ENCODE peak calls at places on chromosomes 3 and 15, in nine cellular contexts. W is esophagus muscularis mucosa; G is dorsolateral prefrontal cortex; E is heart left ventricle; D is lung; X is Peyer's patch; N is Karpas-422; T is CD4-positive, CD25-positive, alpha-beta regulatory T cell; Z is substantia nigra. K is an unnamed sample.

GRCh38 chr3:17014734-17015133 is 130.0 kb downstream of the PLCL2 start:
- DNase-seq in W (no peak), G (no peak), E (no peak), D (no peak), X (no peak), N (no peak), T (no peak), Z (no peak), K (no peak)

GRCh38 chr15:74511583-74511982 is 29.4 kb upstream of the ARID3B start:
- DNase-seq in W (no peak), G (no peak), E (no peak), D (no peak), X (no peak), N (no peak), T (no peak), Z (no peak), K (no peak)

GRCh38 chr3:24661060-24661459 is 166.4 kb upstream of the THRB start:
- DNase-seq in W (no peak), G (no peak), E (no peak), D (no peak), X (no peak), N (no peak), T (no peak), Z (no peak), K (no peak)

GRCh38 chr15:39645976-39646257 is 65.0 kb downstream of the THBS1 start:
- DNase-seq in W (no peak), G (no peak), E (no peak), D (no peak), X (no peak), N (no peak), T (no peak), Z (no peak), K (no peak)

GRCh38 chr15:25065876-25066275 is 111.1 kb downstream of the SNRPN start:
- DNase-seq in W (no peak), G (peak), E (peak), D (no peak), X (no peak), N (no peak), T (no peak), Z (no peak), K (no peak)

GRCh38 chr15:67782592-67782991 is 42.7 kb upstream of the SKOR1 start:
- DNase-seq in W (peak), G (no peak), E (no peak), D (no peak), X (no peak), N (no peak), T (no peak), Z (no peak), K (no peak)

GRCh38 chr15:40088929-40089755 is 19.5 kb downstream of the BMF start:
- DNase-seq in W (no peak), G (no peak), E (no peak), D (no peak), X (no peak), N (no peak), T (no peak), Z (no peak), K (no peak)

GRCh38 chr15:67779160-67780111 is 45.9 kb upstream of the SKOR1 start:
- DNase-seq in W (no peak), G (no peak), E (no peak), D (no peak), X (no peak), N (no peak), T (no peak), Z (no peak), K (no peak)

GRCh38 chr3:129413687-129414506 is 14.5 kb downstream of the EFCAB12 start:
- DNase-seq in W (no peak), G (no peak), E (no peak), D (no peak), X (no peak), N (no peak), T (no peak), Z (no peak), K (no peak)

GRCh38 chr3:184338538-184338945 is 1.1 kb downstream of the FAM131A start:
- DNase-seq in W (no peak), G (peak), E (peak), D (no peak), X (no peak), N (no peak), T (no peak), Z (peak), K (no peak)

GRCh38 chr3:66582721-66583141 is 81.9 kb upstream of the LRIG1 start:
- DNase-seq in W (no peak), G (no peak), E (no peak), D (no peak), X (peak), N (peak), T (peak), Z (no peak), K (no peak)

GRCh38 chr15:90030376-90030775 is 29.3 kb downstream of the ZNF710 start:
- DNase-seq in W (no peak), G (no peak), E (peak), D (no peak), X (no peak), N (no peak), T (no peak), Z (no peak), K (no peak)

GRCh38 chr3:112116777-112117186 is 16.3 kb downstream of the GCSAM start:
- DNase-seq in W (peak), G (no peak), E (peak), D (no peak), X (no peak), N (no peak), T (no peak), Z (no peak), K (no peak)

GRCh38 chr3:123285931-123286307 is 84.2 kb downstream of the SEC22A start:
- DNase-seq in W (no peak), G (no peak), E (no peak), D (no peak), X (no peak), N (no peak), T (no peak), Z (no peak), K (no peak)

GRCh38 chr15:59595434-59595915 is 16.1 kb upstream of the GCNT3 start:
- DNase-seq in W (no peak), G (no peak), E (no peak), D (no peak), X (no peak), N (no peak), T (no peak), Z (no peak), K (no peak)

GRCh38 chr3:127012091-127012490 is 29.2 kb downstream of the PLXNA1 start:
- DNase-seq in W (no peak), G (no peak), E (no peak), D (no peak), X (no peak), N (no peak), T (no peak), Z (no peak), K (no peak)

GRCh38 chr15:68843425-68844311 is 23.0 kb upstream of the ANP32A start:
- DNase-seq in W (no peak), G (no peak), E (no peak), D (no peak), X (no peak), N (no peak), T (peak), Z (no peak), K (no peak)

GRCh38 chr3:140153736-140154135 is 218.8 kb downstream of the CLSTN2 start:
- DNase-seq in W (peak), G (no peak), E (no peak), D (no peak), X (no peak), N (no peak), T (no peak), Z (no peak), K (peak)

GRCh38 chr3:127710473-127710941 is 37.8 kb downstream of the ABTB1 start:
- DNase-seq in W (no peak), G (no peak), E (no peak), D (no peak), X (no peak), N (no peak), T (no peak), Z (no peak), K (no peak)

GRCh38 chr15:91867581-91868026 is 14.1 kb downstream of the SLCO3A1 start:
- DNase-seq in W (no peak), G (peak), E (peak), D (peak), X (no peak), N (no peak), T (no peak), Z (peak), K (peak)

GRCh38 chr3:106119691-106120090 is 250.9 kb upstream of the CBLB start:
- DNase-seq in W (no peak), G (no peak), E (no peak), D (no peak), X (no peak), N (no peak), T (no peak), Z (no peak), K (no peak)

GRCh38 chr3:13348671-13349396 is 71.3 kb downstream of the NUP210 start:
- DNase-seq in W (no peak), G (no peak), E (no peak), D (no peak), X (peak), N (no peak), T (peak), Z (no peak), K (no peak)

GRCh38 chr15:77508541-77509505 is 88.1 kb downstream of the HMG20A start:
- DNase-seq in W (no peak), G (no peak), E (peak), D (no peak), X (no peak), N (no peak), T (no peak), Z (peak), K (no peak)

GRCh38 chr3:182238141-182238540 is 526.4 kb downstream of the SOX2 start:
- DNase-seq in W (no peak), G (peak), E (peak), D (no peak), X (no peak), N (no peak), T (no peak), Z (peak), K (no peak)
- H3K27ac ChIP-seq in W (peak), G (peak), E (no peak), D (no peak), X (no peak), N (no peak), T (no peak), Z (peak), K (no peak)

DNA sequence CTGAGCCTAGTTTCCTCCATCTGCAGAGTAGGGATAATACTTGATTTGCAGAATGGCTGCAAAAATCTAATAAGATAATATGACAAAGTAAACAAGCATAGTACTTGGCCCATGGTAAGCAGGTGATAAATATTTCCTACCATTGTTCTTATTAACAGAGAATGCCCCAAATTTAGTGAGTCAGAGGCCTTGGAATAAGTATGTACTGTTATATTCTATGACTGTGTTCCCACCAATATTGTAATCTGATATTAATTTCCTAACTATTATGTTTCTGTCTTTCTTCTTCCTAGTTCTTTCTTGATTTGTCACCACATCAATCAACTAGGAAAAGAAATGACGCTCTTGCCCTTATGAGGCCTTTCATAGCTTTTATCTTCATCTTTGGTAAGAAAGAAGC is 178.4 kb upstream of the SLC2A2 start:
- DNase-seq in W (no peak), G (no peak), E (no peak), D (no peak), X (no peak), N (no peak), T (no peak), Z (no peak), K (no peak)
- H3K27ac ChIP-seq in W (no peak), G (no peak), E (no peak), D (no peak), X (no peak), N (no peak), T (no peak), Z (no peak), K (no peak)

GRCh38 chr3:45950686-45951600 is 7.7 kb downstream of the CXCR6 start:
- DNase-seq in W (no peak), G (no peak), E (no peak), D (no peak), X (no peak), N (no peak), T (peak), Z (no peak), K (no peak)

GRCh38 chr3:45948409-45948808 is 5.1 kb downstream of the CXCR6 start:
- DNase-seq in W (no peak), G (no peak), E (no peak), D (no peak), X (no peak), N (no peak), T (no peak), Z (no peak), K (no peak)

GRCh38 chr3:45949432-45949831 is 6.2 kb downstream of the CXCR6 start:
- DNase-seq in W (no peak), G (no peak), E (no peak), D (no peak), X (no peak), N (no peak), T (no peak), Z (no peak), K (no peak)

GRCh38 chr3:45948881-45949280 is 5.6 kb downstream of the CXCR6 start:
- DNase-seq in W (no peak), G (no peak), E (no peak), D (no peak), X (no peak), N (no peak), T (no peak), Z (no peak), K (no peak)

DNA sequence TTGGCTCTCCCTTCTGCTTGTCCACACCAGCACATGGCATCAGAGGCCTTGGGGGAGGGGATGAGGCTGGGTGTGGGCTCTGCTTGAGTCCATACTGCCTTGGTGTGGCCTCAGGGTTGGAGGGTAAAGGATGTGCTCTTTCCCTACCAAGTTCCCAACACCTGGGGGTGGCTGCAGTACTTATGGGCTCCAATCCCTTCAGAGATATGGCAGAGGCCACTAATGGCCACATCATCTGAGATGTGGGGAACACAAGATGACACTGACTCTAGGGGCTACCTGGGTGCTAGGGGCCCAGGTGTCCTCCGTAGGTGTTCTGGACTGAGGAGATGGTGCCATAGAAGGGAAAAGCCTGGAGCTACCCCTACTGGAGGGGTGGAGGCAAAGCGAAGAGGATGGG is 6.9 kb downstream of the CXCR6 start:
- DNase-seq in W (no peak), G (no peak), E (no peak), D (no peak), X (no peak), N (no peak), T (no peak), Z (no peak), K (no peak)
- H3K27ac ChIP-seq in W (no peak), G (no peak), E (peak), D (no peak), X (peak), N (no peak), T (peak), Z (no peak), K (peak)

DNA sequence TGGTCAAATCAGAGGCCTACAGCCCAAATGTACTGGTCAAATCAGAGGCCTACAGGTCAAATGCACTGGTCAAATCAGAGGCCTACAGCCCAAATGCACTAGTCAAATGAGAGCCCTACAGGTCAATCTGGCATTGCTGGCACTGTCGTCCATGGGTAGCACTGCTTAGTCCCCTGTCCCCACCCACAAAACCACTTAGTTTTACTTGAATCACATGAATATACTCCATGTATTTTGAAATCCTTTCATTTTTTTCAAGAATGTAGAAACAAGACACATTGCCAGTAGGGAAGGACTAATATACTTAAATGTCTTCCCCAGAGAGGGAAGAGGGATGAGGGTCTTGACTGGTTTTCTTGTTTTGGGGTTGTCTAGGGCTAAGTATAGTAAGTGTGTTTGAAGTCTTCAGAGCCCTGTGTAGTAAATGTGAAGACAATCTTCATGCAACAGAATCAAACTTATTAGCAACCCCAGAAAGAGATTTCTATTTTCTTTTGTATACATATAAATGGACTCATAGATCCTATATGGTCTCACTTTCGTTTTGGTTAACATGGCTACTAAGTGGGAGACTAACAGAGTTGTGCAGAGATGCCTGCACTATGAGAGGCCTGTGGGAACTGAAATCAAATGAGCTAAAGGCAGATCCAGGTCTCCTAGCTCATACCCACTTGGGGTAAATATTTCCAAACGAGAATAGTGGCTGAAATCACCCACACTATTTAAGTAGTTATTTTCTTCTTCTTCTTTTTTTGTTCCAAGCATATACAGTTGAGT is 38.3 kb upstream of the DCUN1D1 start:
- DNase-seq in W (no peak), G (no peak), E (no peak), D (no peak), X (no peak), N (peak), T (peak), Z (no peak), K (no peak)
- H3K27ac ChIP-seq in W (no peak), G (no peak), E (no peak), D (no peak), X (no peak), N (no peak), T (no peak), Z (no peak), K (no peak)

GRCh38 chr3:35780800-35781199 is 141.5 kb downstream of the ARPP21 start:
- DNase-seq in W (no peak), G (no peak), E (no peak), D (no peak), X (no peak), N (no peak), T (no peak), Z (no peak), K (no peak)

GRCh38 chr3:35784162-35784561 is 144.8 kb downstream of the ARPP21 start:
- DNase-seq in W (no peak), G (no peak), E (no peak), D (no peak), X (no peak), N (no peak), T (no peak), Z (no peak), K (no peak)

GRCh38 chr3:35781558-35781957 is 142.2 kb downstream of the ARPP21 start:
- DNase-seq in W (no peak), G (no peak), E (no peak), D (no peak), X (no peak), N (no peak), T (no peak), Z (no peak), K (no peak)

GRCh38 chr3:35785540-35785939 is 146.2 kb downstream of the ARPP21 start:
- DNase-seq in W (no peak), G (no peak), E (no peak), D (no peak), X (no peak), N (peak), T (no peak), Z (no peak), K (no peak)

DNA sequence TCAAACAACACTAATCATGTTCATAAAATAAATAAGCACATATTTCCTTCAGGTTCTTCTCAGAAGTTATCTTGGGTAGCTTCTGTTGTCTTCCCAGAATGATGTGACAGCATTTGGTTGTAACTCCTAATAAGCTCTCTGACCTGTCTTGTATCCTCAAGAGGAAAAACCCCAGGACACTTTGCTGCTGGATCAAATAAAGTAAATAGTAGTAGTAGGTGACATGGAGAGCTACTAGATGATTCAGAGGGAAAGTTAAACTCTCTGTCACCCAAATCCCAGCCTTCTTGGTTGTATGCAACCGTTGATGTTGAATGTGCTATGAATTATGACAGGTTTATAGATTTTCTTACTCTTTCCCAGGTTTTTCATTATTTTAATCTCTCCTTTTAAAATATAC is 143.0 kb downstream of the ARPP21 start:
- DNase-seq in W (no peak), G (no peak), E (no peak), D (no peak), X (no peak), N (no peak), T (no peak), Z (no peak), K (no peak)
- H3K27ac ChIP-seq in W (no peak), G (no peak), E (no peak), D (no peak), X (no peak), N (no peak), T (no peak), Z (no peak), K (no peak)

DNA sequence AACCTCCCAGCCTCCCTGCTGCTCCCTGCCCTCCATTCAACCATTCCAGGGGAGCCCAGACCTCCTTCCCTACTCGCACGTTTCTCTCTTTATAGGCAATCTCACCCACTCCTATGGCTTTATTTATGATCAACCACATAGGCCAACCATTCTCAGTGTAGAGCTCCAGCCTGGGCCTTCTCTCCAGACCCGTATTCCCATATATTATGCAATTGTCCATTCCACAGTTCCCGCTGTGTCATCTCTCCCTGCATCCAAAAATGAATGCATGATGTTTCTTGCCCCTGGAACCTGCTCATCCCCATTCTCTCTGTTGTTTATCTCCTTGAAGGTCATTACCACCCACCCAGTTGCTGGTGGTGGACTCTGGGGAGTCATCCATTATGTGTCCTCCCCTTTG is 140.7 kb downstream of the LIPC start:
- DNase-seq in W (peak), G (no peak), E (no peak), D (no peak), X (no peak), N (no peak), T (no peak), Z (no peak), K (no peak)
- H3K27ac ChIP-seq in W (no peak), G (no peak), E (no peak), D (no peak), X (no peak), N (no peak), T (no peak), Z (no peak), K (no peak)

DNA sequence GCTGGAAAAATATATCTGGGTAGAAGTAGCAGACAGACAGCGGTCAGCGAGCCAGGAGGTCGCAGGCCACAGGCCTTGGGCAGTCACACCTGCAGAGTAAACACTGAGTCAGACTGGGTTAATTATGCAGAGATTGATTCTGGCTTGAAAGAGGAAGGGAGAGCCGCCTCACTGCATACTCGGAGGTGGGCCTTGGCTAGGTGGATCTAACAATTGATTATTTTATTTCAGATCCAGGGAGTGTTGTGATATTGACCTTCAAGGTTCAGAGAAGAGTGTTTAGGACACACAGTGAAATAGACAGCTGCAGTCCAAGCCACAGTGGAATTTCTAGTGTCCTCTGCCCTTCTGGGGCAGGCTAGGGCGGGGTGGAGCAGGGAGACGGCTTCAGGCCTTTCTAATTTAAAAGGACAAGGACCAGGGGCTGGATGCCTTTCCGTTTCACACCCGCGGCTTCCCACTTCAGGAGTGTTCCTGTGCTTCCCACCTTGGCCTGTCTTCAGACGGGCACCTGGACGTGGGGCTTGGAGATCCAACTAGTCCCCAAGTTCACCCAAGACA is 237.3 kb downstream of the XXYLT1 start:
- DNase-seq in W (no peak), G (no peak), E (no peak), D (no peak), X (no peak), N (no peak), T (no peak), Z (no peak), K (no peak)
- H3K27ac ChIP-seq in W (no peak), G (no peak), E (no peak), D (no peak), X (no peak), N (no peak), T (no peak), Z (no peak), K (no peak)